ENCODE peak calls at places on chromosome 21, in seven cellular contexts. X, Z, D, R, V, K and H are unnamed samples.

GRCh38 chr21:46112731-46113215 is 14.9 kb downstream of the COL6A2 start:
- DNase-seq in V (peak), R (peak), Z (no peak), K (peak), X (no peak), D (no peak), H (peak)

GRCh38 chr21:16932314-16932713 is 580.5 kb upstream of the CXADR start:
- DNase-seq in R (no peak), D (no peak), X (no peak), K (no peak), V (no peak), Z (no peak), H (no peak)

GRCh38 chr21:46159841-46160562 is 4.6 kb upstream of the FTCD start:
- DNase-seq in R (no peak), K (peak), X (no peak), D (no peak), Z (no peak), V (peak), H (no peak)

GRCh38 chr21:25881524-25882376 is 147.0 kb downstream of the GABPA start:
- DNase-seq in X (peak), R (peak), D (peak), Z (peak), K (peak), V (peak), H (peak)

GRCh38 chr21:45972353-45972715 is 9.2 kb upstream of the COL6A1 start:
- DNase-seq in D (no peak), K (peak), X (no peak), Z (no peak), V (peak), R (no peak), H (peak)

GRCh38 chr21:42806489-42807140 is 72.7 kb downstream of the WDR4 start:
- DNase-seq in Z (no peak), X (no peak), K (no peak), V (peak), R (no peak), D (no peak), H (no peak)

GRCh38 chr21:17352937-17353655 is 159.7 kb upstream of the CXADR start:
- DNase-seq in R (no peak), D (peak), V (no peak), Z (no peak), K (no peak), X (no peak), H (no peak)

GRCh38 chr21:45740491-45741357 is 97.2 kb downstream of the PCBP3 start:
- DNase-seq in X (no peak), D (no peak), K (no peak), Z (no peak), R (no peak), V (no peak), H (no peak)

GRCh38 chr21:45617021-45617930 is 26.2 kb upstream of the PCBP3 start:
- DNase-seq in X (peak), D (no peak), Z (no peak), V (peak), R (no peak), K (peak), H (no peak)

GRCh38 chr21:25790122-25790951 is 55.6 kb downstream of the GABPA start:
- DNase-seq in V (no peak), R (no peak), Z (peak), K (no peak), X (peak), D (peak), H (peak)

GRCh38 chr21:26732442-26733221 is 112.6 kb downstream of the ADAMTS1 start:
- DNase-seq in X (peak), K (peak), D (no peak), V (no peak), R (no peak), Z (peak), H (peak)

GRCh38 chr21:45750924-45751323 is 107.4 kb downstream of the PCBP3 start:
- DNase-seq in K (no peak), D (no peak), X (no peak), Z (no peak), R (no peak), V (peak), H (no peak)

GRCh38 chr21:34074283-34075098 is 1.1 kb downstream of the MRPS6 start:
- DNase-seq in X (no peak), K (no peak), Z (no peak), V (no peak), R (no peak), D (no peak), H (no peak)

GRCh38 chr21:29230541-29231275 is 68.0 kb upstream of the BACH1 start:
- DNase-seq in D (no peak), Z (no peak), K (no peak), X (peak), R (no peak), V (no peak), H (no peak)

GRCh38 chr21:28922368-28922767 is 70.3 kb downstream of the LTN1 start:
- DNase-seq in X (no peak), R (no peak), Z (peak), V (no peak), D (no peak), K (no peak), H (no peak)

GRCh38 chr21:43287111-43287973 is 118.5 kb downstream of the CRYAA start:
- DNase-seq in V (no peak), R (no peak), D (no peak), Z (no peak), K (peak), X (peak), H (no peak)

GRCh38 chr21:17386498-17386897 is 126.3 kb upstream of the CXADR start:
- DNase-seq in X (no peak), R (no peak), V (no peak), K (no peak), D (no peak), Z (no peak), H (peak)

GRCh38 chr21:34078915-34079314 is 5.5 kb downstream of the MRPS6 start:
- DNase-seq in D (no peak), X (no peak), R (no peak), Z (no peak), K (no peak), V (no peak), H (no peak)

GRCh38 chr21:26964379-26964778 is 2.5 kb downstream of the ADAMTS5 start:
- DNase-seq in K (peak), V (peak), R (no peak), X (no peak), D (no peak), Z (peak), H (no peak)

GRCh38 chr21:42414553-42414927 is 10.8 kb downstream of the UBASH3A start:
- DNase-seq in R (no peak), X (no peak), V (no peak), D (no peak), K (no peak), Z (no peak), H (no peak)

GRCh38 chr21:45973475-45974072 is 8.0 kb upstream of the COL6A1 start:
- DNase-seq in K (peak), X (peak), R (no peak), D (peak), Z (peak), V (peak), H (peak)

GRCh38 chr21:26388731-26389231 is 184.3 kb downstream of the CYYR1 start:
- DNase-seq in Z (no peak), D (no peak), K (no peak), V (no peak), X (no peak), R (no peak), H (no peak)

GRCh38 chr21:16085436-16085835 is 355.7 kb downstream of the USP25 start:
- DNase-seq in Z (no peak), R (no peak), V (no peak), D (no peak), K (no peak), X (no peak), H (no peak)

GRCh38 chr21:34801519-34802132 is 132.8 kb downstream of the CLIC6 start:
- DNase-seq in D (peak), R (no peak), K (no peak), V (no peak), Z (peak), X (no peak), H (no peak)

GRCh38 chr21:30408782-30409494 is 13.1 kb downstream of the KRTAP13-1 start:
- DNase-seq in K (no peak), D (peak), V (no peak), R (no peak), X (peak), Z (peak), H (peak)

GRCh38 chr21:41895643-41896493 is 16.7 kb upstream of the PRDM15 start:
- DNase-seq in X (no peak), D (no peak), Z (peak), K (no peak), V (peak), R (no peak), H (no peak)

GRCh38 chr21:45802425-45802824 is 158.9 kb downstream of the PCBP3 start:
- DNase-seq in D (no peak), Z (no peak), K (no peak), X (no peak), V (no peak), R (no peak), H (peak)

GRCh38 chr21:26546698-26547097 is 26.4 kb downstream of the CYYR1 start:
- DNase-seq in X (no peak), K (peak), R (no peak), V (no peak), D (no peak), Z (no peak), H (no peak)

GRCh38 chr21:34511154-34511553 is 856 bp downstream of the KCNE1 start:
- DNase-seq in K (no peak), D (no peak), X (no peak), V (no peak), R (no peak), Z (no peak), H (no peak)

GRCh38 chr21:43851593-43851992 is 13.4 kb upstream of the AGPAT3 start:
- DNase-seq in K (no peak), D (no peak), V (peak), Z (no peak), R (no peak), X (no peak), H (no peak)

GRCh38 chr21:16169102-16169511 is 439.3 kb downstream of the USP25 start:
- DNase-seq in R (no peak), Z (no peak), X (no peak), D (no peak), K (no peak), V (no peak), H (no peak)

GRCh38 chr21:29205009-29205408 is 74.6 kb downstream of the MAP3K7CL start:
- DNase-seq in K (no peak), X (no peak), D (no peak), R (no peak), Z (no peak), V (no peak), H (no peak)

GRCh38 chr21:17071093-17071492 is 441.8 kb upstream of the CXADR start:
- DNase-seq in R (no peak), K (no peak), V (no peak), Z (no peak), D (no peak), X (no peak), H (no peak)